ENCODE peak calls at places on chromosomes 2 and 18, in seven cellular contexts. S is fibroblast of lung, Z is AG09309, C is Panc1, G is NB4, O is IMR-90, J is left ventricle myocardium inferior. X is an unnamed sample.

GRCh38 chr2:37526323-37526722 is 145.1 kb downstream of the CDC42EP3 start:
- DNase-seq in S (no peak), Z (no peak), C (no peak), G (peak; percentile 33), O (peak; percentile 8), J (no peak), X (no peak)

GRCh38 chr2:51409920-51410319 is 378.0 kb upstream of the NRXN1 start:
- DNase-seq in S (no peak), Z (no peak), C (no peak), G (no peak), O (no peak), J (no peak), X (no peak)

GRCh38 chr2:131542438-131543384 is 15.0 kb downstream of the CCDC74A start:
- DNase-seq in S (no peak), Z (no peak), C (no peak), G (no peak), O (no peak), J (no peak), X (no peak)

GRCh38 chr2:144596074-144596871 is 76.4 kb upstream of the ZEB2 start:
- DNase-seq in S (peak; percentile 72), Z (no peak), C (peak; percentile 20), G (peak; percentile 71), O (peak; percentile 69), J (no peak), X (no peak)

GRCh38 chr2:26696352-26696816 is 3.9 kb downstream of the KCNK3 start:
- DNase-seq in S (peak; percentile 99), Z (peak; percentile 76), C (peak; percentile 77), G (no peak), O (peak; percentile 94), J (no peak), X (no peak)

GRCh38 chr18:54149078-54149697 is 75.3 kb downstream of the MBD2 start:
- DNase-seq in S (peak; percentile 96), Z (peak; percentile 72), C (peak; percentile 79), G (peak; percentile 21), O (peak; percentile 88), J (no peak), X (no peak)

GRCh38 chr2:96663829-96664228 is 21.3 kb downstream of the FER1L5 start:
- DNase-seq in S (no peak), Z (no peak), C (no peak), G (no peak), O (no peak), J (no peak), X (no peak)

GRCh38 chr18:51068111-51068510 is 38.1 kb downstream of the SMAD4 start:
- DNase-seq in S (peak; percentile 83), Z (peak; percentile 93), C (no peak), G (no peak), O (peak; percentile 77), J (no peak), X (no peak)

GRCh38 chr2:237884681-237885080 is 25.3 kb downstream of the RAMP1 start:
- DNase-seq in S (no peak), Z (no peak), C (no peak), G (no peak), O (no peak), J (no peak), X (no peak)

GRCh38 chr2:196176142-196176738 is 4.9 kb upstream of the STK17B start:
- DNase-seq in S (no peak), Z (no peak), C (no peak), G (no peak), O (no peak), J (no peak), X (no peak)

GRCh38 chr2:236286866-236287545 is 22.8 kb upstream of the ASB18 start:
- DNase-seq in S (peak; percentile 39), Z (no peak), C (no peak), G (peak; percentile 27), O (no peak), J (no peak), X (no peak)

GRCh38 chr2:150319632-150320555 is 167.6 kb downstream of the RND3 start:
- DNase-seq in S (no peak), Z (no peak), C (no peak), G (no peak), O (no peak), J (no peak), X (no peak)

GRCh38 chr2:10195278-10196219 is 73.0 kb downstream of the RRM2 start:
- DNase-seq in S (no peak), Z (no peak), C (no peak), G (no peak), O (no peak), J (no peak), X (no peak)

GRCh38 chr18:53946561-53946960 is 277.9 kb downstream of the MBD2 start:
- DNase-seq in S (peak; percentile 35), Z (no peak), C (no peak), G (no peak), O (no peak), J (no peak), X (no peak)

GRCh38 chr2:110731064-110731463 is 1.3 kb upstream of the ACOXL start:
- DNase-seq in S (no peak), Z (no peak), C (no peak), G (no peak), O (no peak), J (no peak), X (no peak)

GRCh38 chr2:110740747-110741349 is 8.5 kb downstream of the ACOXL start:
- DNase-seq in S (peak; percentile 3), Z (no peak), C (no peak), G (no peak), O (no peak), J (no peak), X (no peak)

GRCh38 chr2:110737783-110738182 is 5.4 kb downstream of the ACOXL start:
- DNase-seq in S (no peak), Z (no peak), C (no peak), G (no peak), O (no peak), J (no peak), X (no peak)

GRCh38 chr2:110732422-110733413 is at the start of gene ACOXL:
- DNase-seq in S (no peak), Z (no peak), C (no peak), G (no peak), O (no peak), J (no peak), X (peak; percentile 38)

DNA sequence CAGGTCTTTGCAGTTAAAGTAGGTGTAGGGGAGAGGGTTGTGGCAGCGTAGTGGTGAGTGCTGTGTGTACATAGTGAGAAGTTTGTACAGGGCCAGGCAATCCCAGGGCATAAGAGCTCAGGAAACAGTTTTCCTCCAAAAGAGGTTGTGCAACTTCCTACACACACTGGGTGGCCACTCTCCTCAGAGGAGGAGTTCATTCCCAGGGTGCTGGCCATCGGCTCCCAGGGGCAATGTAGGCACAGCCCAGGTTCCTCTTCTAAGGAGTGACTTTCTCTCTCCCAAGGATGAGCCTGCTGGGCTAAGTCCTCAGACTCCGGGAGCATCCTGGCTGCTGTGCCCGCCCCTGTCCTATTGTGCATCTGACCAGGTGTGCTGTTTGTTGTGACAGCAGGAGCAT is 3.0 kb downstream of the ACOXL start:
- DNase-seq in S (no peak), Z (no peak), C (no peak), G (peak; percentile 40), O (no peak), J (no peak), X (no peak)
- TF ChIP-seq CTCF in S (no peak), Z (no peak), C (no peak), G (no peak), O (no peak), J (no peak), X (no peak)

GRCh38 chr18:7565677-7566076 is 1.4 kb upstream of the PTPRM start:
- DNase-seq in S (no peak), Z (no peak), C (no peak), G (no peak), O (no peak), J (no peak), X (no peak)

GRCh38 chr18:7566587-7567486 is at the start of gene PTPRM:
- DNase-seq in S (peak; percentile 76), Z (no peak), C (no peak), G (peak; percentile 62), O (peak; percentile 78), J (peak; percentile 93), X (peak; percentile 80)

GRCh38 chr18:7566244-7566586 is 901 bp upstream of the PTPRM start:
- DNase-seq in S (peak; percentile 6), Z (no peak), C (no peak), G (no peak), O (no peak), J (no peak), X (no peak)

GRCh38 chr18:7567487-7568425 is 640 bp downstream of the PTPRM start:
- DNase-seq in S (peak; percentile 77), Z (no peak), C (no peak), G (no peak), O (peak; percentile 64), J (peak; percentile 48), X (peak; percentile 58)

DNA sequence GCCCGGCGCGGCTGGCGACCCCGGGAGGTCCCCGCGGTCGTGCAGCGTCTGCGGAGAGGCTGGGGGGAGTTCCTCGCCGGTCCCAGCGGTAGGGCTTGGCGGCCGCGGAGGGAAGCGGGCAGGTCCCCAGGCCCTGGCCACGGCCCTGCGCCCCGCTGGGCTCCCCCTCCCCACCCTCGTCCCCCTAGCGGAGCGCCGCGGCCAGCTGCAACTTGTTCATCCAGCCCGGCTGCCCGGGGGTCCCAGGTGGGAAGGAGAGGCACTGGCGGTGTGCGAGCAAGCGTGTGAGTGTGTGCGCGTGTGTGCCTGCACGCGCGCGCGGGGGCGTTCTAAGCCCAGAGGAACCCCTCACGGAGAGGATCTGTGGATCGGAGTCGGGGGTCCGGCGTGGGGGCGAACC is 1.3 kb downstream of the PTPRM start:
- DNase-seq in S (peak; percentile 45), Z (no peak), C (no peak), G (no peak), O (peak; percentile 20), J (peak; percentile 44), X (peak; percentile 76)
- TF ChIP-seq CTCF in S (no peak), Z (peak; percentile 20), C (peak; percentile 4), G (no peak), O (no peak), J (peak; percentile 43), X (peak; percentile 50)

DNA sequence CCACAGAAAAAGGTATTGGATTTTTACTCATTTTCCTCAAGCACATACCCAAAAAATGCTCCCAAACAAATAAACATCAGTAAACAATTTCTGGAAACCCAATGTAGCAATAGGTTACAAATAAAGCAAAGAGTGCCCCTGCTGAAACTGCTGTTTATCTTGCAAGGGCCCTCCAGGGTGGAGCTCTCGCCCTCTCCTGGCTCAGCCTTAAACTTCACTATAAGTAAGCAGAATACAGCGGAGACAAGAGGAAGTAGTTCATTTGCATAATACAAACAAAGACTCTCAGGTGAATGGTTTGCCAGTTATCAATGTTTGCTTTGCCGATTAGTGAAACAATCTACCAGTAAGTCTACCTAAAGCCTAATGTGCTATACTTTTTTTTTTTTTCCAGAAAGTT is 437.6 kb downstream of the DLGAP1 start:
- DNase-seq in S (no peak), Z (no peak), C (no peak), G (peak; percentile 35), O (peak; percentile 2), J (no peak), X (no peak)
- TF ChIP-seq CTCF in S (peak; percentile 37), Z (peak; percentile 26), C (peak; percentile 62), G (no peak), O (no peak), J (peak; percentile 9), X (no peak)

GRCh38 chr2:205011031-205011430 is 465.8 kb downstream of the PARD3B start:
- DNase-seq in S (no peak), Z (no peak), C (no peak), G (no peak), O (peak; percentile 6), J (no peak), X (peak; percentile 17)
- TF ChIP-seq CTCF in S (no peak), Z (no peak), C (no peak), G (no peak), O (no peak), J (no peak), X (no peak)

X was measured in glutamatergic neuron.